ENCODE peak calls at places on chromosome 2, in four cellular contexts. P, J, U and E are unnamed samples.

GRCh38 chr2:236977199-236977883 is 108.3 kb upstream of the COPS8 start:
- DNase-seq in J (no peak), U (no peak), P (no peak), E (no peak)

GRCh38 chr2:74554821-74555531 is 456 bp downstream of the DOK1 start:
- DNase-seq in P (peak), U (no peak), J (no peak), E (peak)

GRCh38 chr2:48315847-48316194 is 214.1 kb upstream of the STON1 start:
- DNase-seq in P (peak), U (no peak), J (peak), E (peak)

GRCh38 chr2:55761526-55761925 is 67.9 kb upstream of the PNPT1 start:
- DNase-seq in U (no peak), J (no peak), P (no peak), E (peak)

GRCh38 chr2:25473758-25474335 is 132.1 kb upstream of the DNMT3A start:
- DNase-seq in J (no peak), P (no peak), U (no peak), E (peak)

GRCh38 chr2:197037863-197038398 is 111.4 kb upstream of the PGAP1 start:
- DNase-seq in U (no peak), J (no peak), P (no peak), E (no peak)

GRCh38 chr2:41912766-41913165 is 135.1 kb upstream of the PKDCC start:
- DNase-seq in J (no peak), P (no peak), U (no peak), E (no peak)

GRCh38 chr2:60213865-60214657 is 339.4 kb downstream of the BCL11A start:
- DNase-seq in P (no peak), U (no peak), J (no peak), E (no peak)

GRCh38 chr2:239517686-239518085 is 116.9 kb upstream of the HDAC4 start:
- DNase-seq in U (no peak), J (no peak), P (no peak), E (no peak)

GRCh38 chr2:32701806-32702205 is 74.0 kb downstream of the TTC27 start:
- DNase-seq in U (no peak), P (no peak), J (no peak), E (no peak)

GRCh38 chr2:62348700-62349099 is 152.8 kb downstream of the B3GNT2 start:
- DNase-seq in J (no peak), U (peak), P (no peak), E (no peak)

GRCh38 chr2:16476866-16477265 is 188.8 kb downstream of the CYRIA start:
- DNase-seq in P (no peak), U (no peak), J (no peak), E (no peak)

GRCh38 chr2:219476605-219477578 is 21.8 kb upstream of the GMPPA start:
- DNase-seq in P (peak), U (no peak), J (no peak), E (no peak)

GRCh38 chr2:133200684-133201421 is 367.4 kb downstream of the NCKAP5 start:
- DNase-seq in P (no peak), U (no peak), J (no peak), E (peak)

GRCh38 chr2:241777686-241778627 is 1.3 kb downstream of the GAL3ST2 start:
- DNase-seq in P (no peak), J (no peak), U (no peak), E (no peak)

GRCh38 chr2:36352024-36352398 is 3.6 kb upstream of the CRIM1 start:
- DNase-seq in P (peak), J (peak), U (peak), E (peak)

GRCh38 chr2:157782057-157782845 is 93.9 kb downstream of the ACVR1 start:
- DNase-seq in P (no peak), U (no peak), J (peak), E (no peak)

GRCh38 chr2:1627628-1628371 is 116.5 kb downstream of the PXDN start:
- DNase-seq in J (no peak), P (no peak), U (no peak), E (no peak)

GRCh38 chr2:100013892-100014677 is 128.3 kb downstream of the AFF3 start:
- DNase-seq in P (no peak), J (no peak), U (no peak), E (peak)

GRCh38 chr2:118112771-118113334 is 24.6 kb downstream of the INSIG2 start:
- DNase-seq in U (no peak), P (no peak), J (peak), E (peak)

GRCh38 chr2:187580462-187581124 is 26.4 kb upstream of the TFPI start:
- DNase-seq in P (peak), J (peak), U (no peak), E (peak)

GRCh38 chr2:168521342-168521741 is 65.3 kb downstream of the CERS6 start:
- DNase-seq in J (no peak), U (no peak), P (peak), E (no peak)

GRCh38 chr2:38284971-38285370 is 92.1 kb downstream of the ATL2 start:
- DNase-seq in U (no peak), P (no peak), J (no peak), E (no peak)

GRCh38 chr2:215241791-215242305 is 70.0 kb upstream of the ATIC start:
- DNase-seq in U (no peak), P (no peak), J (no peak), E (no peak)

GRCh38 chr2:96556441-96557330 is 20.1 kb downstream of the ARID5A start:
- DNase-seq in U (no peak), P (no peak), J (peak), E (peak)

GRCh38 chr2:215535726-215536125 is 99.9 kb upstream of the FN1 start:
- DNase-seq in P (no peak), J (peak), U (no peak), E (peak)

GRCh38 chr2:26455801-26456700 is 21.9 kb downstream of the OTOF start:
- DNase-seq in P (no peak), U (no peak), J (no peak), E (peak)

GRCh38 chr2:239946570-239947311 is 78.4 kb downstream of the NDUFA10 start:
- DNase-seq in J (no peak), P (no peak), U (no peak), E (no peak)

GRCh38 chr2:188050716-188051115 is 241.0 kb upstream of the GULP1 start:
- DNase-seq in J (no peak), P (no peak), U (no peak), E (no peak)

GRCh38 chr2:230944123-230944653 is 19.1 kb upstream of the GPR55 start:
- DNase-seq in J (no peak), P (no peak), U (peak), E (no peak)

GRCh38 chr2:181766129-181766528 is 85.8 kb upstream of the NEUROD1 start:
- DNase-seq in J (no peak), P (no peak), U (no peak), E (no peak)

GRCh38 chr2:27494284-27494943 is 586 bp downstream of the FNDC4 start:
- DNase-seq in P (peak), U (no peak), J (peak), E (peak)

GRCh38 chr2:71599646-71600236 is 146.4 kb downstream of the DYSF start:
- DNase-seq in P (no peak), J (no peak), U (no peak), E (no peak)
- TF ChIP-seq POLR2AphosphoS5 in P (no peak), J (no peak), U (no peak), E (no peak)

GRCh38 chr2:17756629-17757028 is 2.7 kb downstream of the GEN1 start:
- DNase-seq in U (no peak), J (no peak), P (no peak), E (peak)
- TF ChIP-seq MYC in U (no peak), J (no peak), P (no peak), E (no peak)

DNA sequence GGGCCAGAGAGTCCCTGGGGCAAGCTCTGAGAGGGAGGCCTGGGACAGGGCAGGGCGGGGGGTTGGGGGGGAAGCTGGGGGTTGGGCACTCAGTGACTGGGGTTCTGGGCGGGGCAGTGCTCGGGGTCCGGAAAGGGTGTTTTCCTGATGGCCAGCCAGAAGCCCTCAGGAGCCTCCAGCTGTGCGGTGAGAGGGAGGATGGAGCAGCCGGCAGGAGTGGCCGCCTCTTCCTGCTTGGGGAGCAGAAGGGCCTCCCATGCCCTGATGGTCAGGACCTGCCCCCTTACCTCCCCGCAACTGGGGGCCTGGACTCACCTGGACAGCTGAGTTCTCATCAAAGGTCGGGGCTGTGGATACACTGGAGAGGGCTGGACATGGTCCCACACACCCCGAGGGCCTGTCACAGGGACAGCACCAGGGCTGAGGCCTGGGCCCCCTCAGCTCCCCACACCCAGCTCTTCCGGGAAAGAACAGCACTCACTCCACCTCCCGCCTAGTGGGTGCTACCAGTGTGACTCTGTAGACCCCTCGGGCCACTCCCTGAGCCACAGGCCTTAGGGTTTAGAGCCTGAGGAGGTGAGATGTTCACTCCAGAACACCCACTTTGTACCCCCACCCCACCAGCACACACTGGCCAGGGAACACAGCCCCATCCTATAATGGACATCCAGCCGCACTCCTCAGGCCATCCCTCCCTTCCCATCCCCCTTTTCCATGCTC is 6.7 kb downstream of the SFTPB start:
- DNase-seq in U (no peak), P (no peak), J (no peak), E (no peak)
- TF ChIP-seq POLR2AphosphoS5 in U (no peak), P (no peak), J (no peak), E (no peak)

GRCh38 chr2:69947078-69947801 is 14.2 kb downstream of the ASPRV1 start:
- DNase-seq in P (no peak), U (no peak), J (no peak), E (no peak)

GRCh38 chr2:69945900-69946299 is 15.5 kb downstream of the ASPRV1 start:
- DNase-seq in J (no peak), P (no peak), U (no peak), E (no peak)

GRCh38 chr2:69945447-69945846 is 16.0 kb downstream of the ASPRV1 start:
- DNase-seq in P (no peak), J (no peak), U (no peak), E (no peak)

GRCh38 chr2:69948032-69948962 is 13.1 kb downstream of the ASPRV1 start:
- DNase-seq in J (no peak), P (peak), U (no peak), E (no peak)

GRCh38 chr2:69946351-69947077 is 14.9 kb downstream of the ASPRV1 start:
- DNase-seq in U (peak), J (peak), P (no peak), E (peak)
- TF ChIP-seq MYC in U (no peak), J (no peak), P (peak), E (no peak)

GRCh38 chr2:109208071-109208950 is 79.3 kb downstream of the SH3RF3 start:
- DNase-seq in P (no peak), U (no peak), J (no peak), E (no peak)
- TF ChIP-seq POLR2AphosphoS5 in P (no peak), U (no peak), J (no peak), E (no peak)

GRCh38 chr2:217671871-217672270 is 330.9 kb downstream of the TNS1 start:
- DNase-seq in U (no peak), J (no peak), P (no peak), E (no peak)

GRCh38 chr2:217669831-217670230 is 333.0 kb downstream of the TNS1 start:
- DNase-seq in J (no peak), P (no peak), U (no peak), E (no peak)

GRCh38 chr2:217673555-217674088 is 329.2 kb downstream of the TNS1 start:
- DNase-seq in U (no peak), P (no peak), J (no peak), E (no peak)

GRCh38 chr2:217671043-217671442 is 331.8 kb downstream of the TNS1 start:
- DNase-seq in P (no peak), U (no peak), J (no peak), E (no peak)

DNA sequence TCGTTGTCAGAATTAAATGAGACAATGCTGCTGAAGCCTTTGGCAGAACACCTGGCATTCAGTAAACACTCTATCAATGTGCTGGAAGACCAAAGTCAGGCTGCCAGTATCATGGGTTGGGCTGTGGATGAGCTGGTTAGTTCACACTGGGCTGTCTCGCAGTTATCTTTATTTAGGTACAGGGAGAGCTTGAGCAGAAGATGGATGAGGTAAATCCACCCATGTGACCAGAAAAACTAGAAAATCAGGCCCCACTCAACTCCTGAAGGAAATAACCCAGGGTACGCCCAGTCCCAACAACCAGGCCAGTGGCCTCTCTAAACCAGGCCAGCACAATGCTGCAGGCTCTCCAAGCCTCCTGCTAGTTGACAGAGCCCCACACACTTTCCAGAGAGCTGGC is 330.3 kb downstream of the TNS1 start:
- DNase-seq in J (no peak), U (no peak), P (no peak), E (no peak)
- TF ChIP-seq MYC in J (no peak), U (no peak), P (no peak), E (no peak)

GRCh38 chr2:238169021-238169707 is 10.4 kb downstream of the ERFE start:
- DNase-seq in P (peak), J (no peak), U (no peak), E (peak)
- TF ChIP-seq POLR2AphosphoS5 in P (no peak), J (no peak), U (no peak), E (no peak)

DNA sequence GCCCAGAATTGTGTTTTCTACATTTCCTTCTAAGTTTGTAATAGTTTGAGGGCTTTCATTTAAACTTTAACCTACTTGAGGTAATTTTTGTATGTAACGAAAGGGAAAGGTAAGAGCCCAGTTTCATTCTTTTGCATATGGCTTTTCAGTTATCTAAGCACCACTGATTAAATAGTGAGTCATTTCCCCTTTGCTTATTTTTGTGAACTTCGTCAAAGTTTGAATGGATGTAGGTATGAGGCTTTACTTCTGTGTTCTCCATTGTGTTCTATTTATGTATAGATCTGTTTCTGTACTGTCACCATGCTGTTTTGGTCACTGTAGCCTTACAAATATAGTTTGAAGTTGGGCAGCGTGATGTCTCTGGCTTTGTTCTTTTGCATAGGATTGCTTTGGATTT is 944.8 kb upstream of the CNTNAP5 start:
- DNase-seq in J (no peak), P (no peak), U (peak), E (no peak)
- TF ChIP-seq MYC in J (no peak), P (no peak), U (no peak), E (no peak)

DNA sequence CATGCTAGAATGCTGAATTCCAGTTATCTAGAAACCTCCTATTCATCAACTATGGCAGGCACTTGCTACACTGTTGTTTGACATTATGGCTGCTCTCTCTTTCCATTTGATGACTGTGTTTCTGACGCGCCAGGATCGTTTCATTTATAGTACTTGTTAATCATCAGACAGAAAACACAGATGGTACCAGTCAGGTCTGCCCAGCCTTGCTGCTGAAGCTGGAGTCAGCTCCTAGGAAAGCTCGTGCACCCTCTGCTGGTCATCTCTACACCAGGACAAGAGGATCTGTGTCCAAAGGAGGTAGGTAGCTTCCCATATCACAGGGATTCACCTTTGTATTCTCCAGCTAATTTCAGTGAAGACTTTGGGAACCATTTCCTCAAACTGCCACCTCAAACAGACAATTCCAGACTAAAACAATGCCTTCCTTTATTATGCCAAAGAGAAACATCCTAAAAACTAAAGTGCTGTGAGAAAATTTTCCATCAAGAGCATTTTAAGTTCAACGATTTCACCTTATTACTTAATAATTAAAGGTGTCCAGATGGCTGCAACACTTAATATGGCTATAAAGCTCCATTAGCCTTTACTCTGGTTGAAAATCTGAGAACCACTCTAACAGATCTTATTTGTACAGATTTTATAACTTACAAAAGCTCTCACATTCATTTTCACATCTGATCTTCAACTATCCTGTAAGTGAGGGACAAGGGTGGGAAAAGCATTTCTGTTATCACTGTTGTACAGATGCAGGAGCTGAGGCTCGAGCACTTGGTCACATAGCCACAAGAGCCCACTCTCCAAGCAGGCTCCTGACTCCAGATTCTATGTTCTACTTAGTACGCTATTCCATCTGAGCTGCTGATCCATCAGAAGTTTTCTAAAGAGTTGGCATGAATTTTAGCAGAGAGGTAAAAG is 17.5 kb downstream of the METTL8 start:
- DNase-seq in J (peak), U (peak), P (peak), E (peak)
- TF ChIP-seq POLR2AphosphoS5 in J (no peak), U (peak), P (no peak), E (no peak)

GRCh38 chr2:65940856-65941255 is 494.1 kb upstream of the MEIS1 start:
- DNase-seq in J (no peak), P (no peak), U (no peak), E (no peak)
- TF ChIP-seq MYC in J (no peak), P (no peak), U (no peak), E (no peak)